ENCODE peak calls at places on chromosome X, in four cellular contexts. I is A549, R is tibial nerve, G is left ventricle myocardium inferior. T is an unnamed sample.
A peak's percentile ranks its signal among the peaks of the same experiment; 100 is the strongest.

GRCh38 chrX:97539970-97540519 is 656.3 kb downstream of the RPA4 start:
- DNase-seq in G (no peak), R (no peak), I (no peak), T (no peak)

GRCh38 chrX:73903941-73904340 is 340.9 kb downstream of the CHIC1 start:
- DNase-seq in R (no peak), I (no peak), G (no peak), T (no peak)

GRCh38 chrX:98357146-98357545 is 1473.4 kb downstream of the RPA4 start:
- DNase-seq in G (no peak), I (no peak), R (no peak), T (no peak)

GRCh38 chrX:74449322-74449936 is 28.1 kb downstream of the SLC16A2 start:
- DNase-seq in R (no peak), G (no peak), I (peak; percentile 7), T (no peak)

GRCh38 chrX:104987063-104987462 is 233.4 kb downstream of the TEX13A start:
- DNase-seq in I (no peak), R (no peak), G (no peak), T (no peak)

GRCh38 chrX:1323315-1323714 is 13.3 kb upstream of the IL3RA start:
- DNase-seq in R (peak; percentile 15), I (peak; percentile 84), G (peak; percentile 36), T (peak; percentile 35)

GRCh38 chrX:56745019-56745418 is 16.0 kb downstream of the NBDY start:
- DNase-seq in I (peak; percentile 75), G (no peak), R (no peak), T (no peak)

GRCh38 chrX:38807873-38808272 is 6.6 kb downstream of the MID1IP1 start:
- DNase-seq in R (no peak), I (no peak), G (no peak), T (no peak)

GRCh38 chrX:48530736-48531135 is 8.8 kb upstream of the TBC1D25 start:
- DNase-seq in G (no peak), I (no peak), R (no peak), T (no peak)

GRCh38 chrX:44675364-44676024 is 132.8 kb upstream of the FUNDC1 start:
- DNase-seq in I (peak; percentile 61), G (peak; percentile 41), R (peak; percentile 4), T (peak; percentile 43)

GRCh38 chrX:2177541-2177940 is 323.2 kb downstream of the DHRSX start:
- DNase-seq in G (no peak), R (no peak), I (no peak), T (no peak)

GRCh38 chrX:86806786-86807185 is 658.5 kb downstream of the DACH2 start:
- DNase-seq in I (peak; percentile 23), R (no peak), G (no peak), T (no peak)

GRCh38 chrX:12007881-12008280 is 130.4 kb upstream of the FRMPD4 start:
- DNase-seq in R (no peak), G (no peak), I (peak; percentile 68), T (no peak)

DNA sequence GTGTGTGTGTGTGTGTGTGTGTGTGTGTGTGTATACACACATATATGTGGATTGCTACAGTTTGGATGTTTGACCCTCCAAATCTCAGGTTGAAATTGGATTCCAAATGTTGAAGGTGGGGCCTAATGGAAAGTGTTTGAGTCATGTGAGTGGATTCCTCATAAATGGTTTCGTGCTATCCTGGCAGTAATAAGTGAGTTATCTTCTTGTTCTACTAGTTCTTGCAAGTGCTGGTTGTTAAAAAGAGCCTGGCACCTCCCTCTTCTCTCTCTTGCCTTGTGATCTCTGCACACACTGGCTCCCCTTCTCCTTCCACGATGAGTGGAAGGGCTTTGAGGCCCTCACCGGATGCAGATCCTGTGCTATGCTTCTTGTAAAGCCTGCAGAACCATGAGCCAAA is 344.1 kb downstream of the SH2D1A start:
- DNase-seq in I (no peak), R (no peak), G (no peak), T (no peak)
- TF ChIP-seq CTCF in I (no peak), R (no peak), G (no peak), T (no peak)

GRCh38 chrX:120144178-120144844 is 14.1 kb upstream of the RHOXF2 start:
- DNase-seq in G (no peak), R (peak; percentile 4), I (no peak), T (no peak)

GRCh38 chrX:120145295-120145925 is 13.0 kb upstream of the RHOXF2 start:
- DNase-seq in R (no peak), I (no peak), G (no peak), T (no peak)

DNA sequence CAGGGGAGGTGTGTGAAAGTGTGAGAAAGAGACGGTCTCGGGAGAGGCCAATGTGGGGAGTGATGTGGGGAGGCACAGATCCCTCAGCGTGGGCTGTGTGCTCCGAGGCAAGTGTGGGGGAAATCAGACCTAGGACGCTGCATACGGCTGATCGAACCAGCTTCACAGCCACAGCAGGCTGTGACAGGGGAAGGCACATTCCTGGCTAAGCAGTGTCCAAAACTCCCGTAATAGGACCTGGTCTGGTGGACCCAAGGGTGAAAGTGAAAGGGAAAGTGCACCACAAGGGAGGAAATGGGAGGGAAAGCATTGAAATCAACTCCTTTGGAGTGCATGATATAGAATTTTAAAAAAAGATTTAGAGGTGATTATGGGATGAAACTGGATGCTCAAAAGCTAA is 10.9 kb upstream of the RHOXF2 start:
- DNase-seq in G (no peak), I (no peak), R (no peak), T (no peak)
- H3K9me3 ChIP-seq in G (no peaks in the 10 kb centered on the region), I (no peaks in the 10 kb centered on the region), R (no peaks in the 10 kb centered on the region), T (no peaks in the 10 kb centered on the region)

GRCh38 chrX:150363561-150364346 is 637 bp downstream of the MAMLD1 start:
- DNase-seq in G (peak; percentile 19), R (no peak), I (peak; percentile 61), T (peak; percentile 35)
- TF ChIP-seq CTCF in G (no peak), R (no peak), I (no peak), T (no peak)

DNA sequence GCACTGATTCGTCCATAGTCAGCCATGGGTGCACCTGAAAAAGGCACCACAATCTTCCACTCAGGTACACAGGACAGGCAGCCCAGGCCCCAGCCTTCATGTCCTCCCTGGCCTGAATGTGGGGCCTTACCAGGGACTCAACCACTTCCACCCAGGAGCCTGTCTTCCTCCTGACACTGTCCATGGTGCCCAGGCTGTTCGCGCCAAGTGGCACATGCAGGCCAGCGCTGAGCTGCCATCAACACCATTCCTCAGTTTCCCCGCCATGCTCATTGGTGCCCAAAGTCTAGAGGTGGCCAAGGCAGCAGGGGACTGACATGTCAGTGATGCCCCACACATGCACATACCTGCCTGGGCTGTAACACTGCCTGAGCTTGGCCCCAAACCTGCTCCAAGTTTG is 322.2 kb upstream of the POU3F4 start:
- DNase-seq in I (no peak), G (no peak), R (no peak), T (no peak)
- H3K9me3 ChIP-seq in I (no peaks in the 10 kb centered on the region), G (no peaks in the 10 kb centered on the region), R (no peaks in the 10 kb centered on the region), T (no peaks in the 10 kb centered on the region)

DNA sequence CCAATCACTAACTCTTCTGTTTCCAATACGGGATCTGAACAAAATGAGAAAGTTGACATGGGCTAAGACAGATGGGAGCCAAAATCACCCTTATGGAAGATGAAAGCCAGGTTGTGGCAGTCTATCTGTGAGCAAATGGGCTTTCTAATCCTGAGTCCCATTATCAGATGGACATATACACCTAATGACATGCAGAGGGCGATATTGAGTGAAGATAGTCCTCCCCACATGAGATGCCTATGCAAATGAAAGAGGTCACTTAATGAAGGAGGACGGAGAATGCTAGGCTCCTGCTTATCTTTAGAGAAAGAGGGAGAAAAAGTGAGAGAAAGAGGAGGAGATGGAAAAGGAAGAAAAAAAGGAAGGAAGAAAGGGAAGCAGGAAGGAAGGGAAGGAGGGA is 547.5 kb downstream of the NLGN4X start:
- DNase-seq in R (no peak), I (no peak), G (no peak), T (no peak)
- TF ChIP-seq CTCF in R (no peak), I (no peak), G (no peak), T (no peak)

GRCh38 chrX:153725039-153725831 is 579 bp downstream of the ABCD1 start:
- DNase-seq in I (no peak), R (no peak), G (no peak), T (no peak)
- H3K9me3 ChIP-seq in I (no peaks in the 10 kb centered on the region), R (no peaks in the 10 kb centered on the region), G (no peaks in the 10 kb centered on the region), T (peaks cover 17% of the 10 kb centered on the region)

DNA sequence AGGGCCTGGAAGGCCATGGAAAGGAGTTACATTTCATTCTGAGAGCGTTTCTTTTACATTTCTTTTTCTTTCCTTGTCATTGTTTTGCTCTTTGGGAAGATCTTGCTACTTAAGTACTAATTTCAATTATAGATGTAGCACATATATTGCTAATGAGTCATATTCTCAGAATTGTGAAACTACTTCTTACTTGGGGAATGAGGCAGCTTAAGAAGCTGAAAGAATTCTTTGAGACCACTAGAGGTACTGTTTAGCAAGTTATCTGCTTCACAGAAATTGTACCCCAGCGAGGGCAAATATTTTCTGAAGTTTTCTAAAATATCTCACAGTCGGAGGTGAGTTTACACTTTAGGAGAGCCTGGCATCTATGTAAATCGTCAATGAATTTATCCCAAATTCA is 100.6 kb downstream of the AFF2 start:
- DNase-seq in G (no peak), I (no peak), R (no peak), T (no peak)
- TF ChIP-seq CTCF in G (no peak), I (no peak), R (no peak), T (no peak)

GRCh38 chrX:85573801-85574200 is 194.3 kb upstream of the POF1B start:
- DNase-seq in I (no peak), G (no peak), R (no peak), T (no peak)

GRCh38 chrX:85569691-85570090 is 190.2 kb upstream of the POF1B start:
- DNase-seq in R (no peak), G (no peak), I (no peak), T (no peak)

GRCh38 chrX:85569096-85569495 is 189.6 kb upstream of the POF1B start:
- DNase-seq in R (no peak), I (no peak), G (no peak), T (no peak)

GRCh38 chrX:85570496-85570895 is 191.0 kb upstream of the POF1B start:
- DNase-seq in I (no peak), G (no peak), R (no peak), T (no peak)
- H3K9me3 ChIP-seq in I (no peaks in the 10 kb centered on the region), G (no peaks in the 10 kb centered on the region), R (no peaks in the 10 kb centered on the region), T (no peaks in the 10 kb centered on the region)

GRCh38 chrX:8868906-8869305 is 67.7 kb upstream of the FAM9A start:
- DNase-seq in I (no peak), G (no peak), R (no peak), T (no peak)
- TF ChIP-seq CTCF in I (peak; percentile 51), G (peak; percentile 43), R (no peak), T (no peak)

GRCh38 chrX:57964975-57965374 is 54.7 kb upstream of the ZXDA start:
- DNase-seq in R (no peak), I (no peak), G (no peak), T (no peak)
- H3K9me3 ChIP-seq in R (no peaks in the 10 kb centered on the region), I (no peaks in the 10 kb centered on the region), G (peaks cover 24% of the 10 kb centered on the region), T (peaks cover 2% of the 10 kb centered on the region)